ENCODE peak calls at places on chromosomes 1 and 21, in eight cellular contexts. I is GM23338, G is heart right ventricle, E is right cardiac atrium, N is heart left ventricle, C is HAP-1, X is pancreas, F is transverse colon. M is an unnamed sample. For H3K4me1, the result is how much of the 10 kb centered on the place peaks cover.

GRCh38 chr1:39688706-39689105 is 2.5 kb downstream of the HPCAL4 start:
- DNase-seq in I (no peak), G (no peak), E (no peak), N (no peak), C (no peak), X (no peak), F (no peak), M (no peak)

GRCh38 chr1:57655161-57655560 is 231.3 kb upstream of the DAB1 start:
- DNase-seq in I (no peak), G (no peak), E (no peak), N (no peak), C (no peak), X (no peak), F (no peak), M (no peak)

GRCh38 chr1:108663074-108663473 is 2.2 kb upstream of the HENMT1 start:
- DNase-seq in I (no peak), G (no peak), E (no peak), N (no peak), C (no peak), X (no peak), F (no peak), M (no peak)

GRCh38 chr1:180343931-180344406 is 113.9 kb downstream of the LHX4 start:
- DNase-seq in I (no peak), G (no peak), E (peak), N (no peak), C (no peak), X (no peak), F (peak), M (no peak)

GRCh38 chr21:35995522-35996088 is 64.7 kb downstream of the SETD4 start:
- DNase-seq in I (no peak), G (no peak), E (no peak), N (no peak), C (no peak), X (no peak), F (no peak), M (no peak)

GRCh38 chr1:82392513-82392912 is 591.8 kb downstream of the ADGRL2 start:
- DNase-seq in I (no peak), G (no peak), E (no peak), N (no peak), C (no peak), X (no peak), F (no peak), M (no peak)

GRCh38 chr1:40291293-40291692 is 25.8 kb downstream of the COL9A2 start:
- DNase-seq in I (no peak), G (no peak), E (no peak), N (no peak), C (no peak), X (no peak), F (no peak), M (no peak)

GRCh38 chr1:94025383-94026340 is 95.3 kb downstream of the ABCA4 start:
- DNase-seq in I (peak), G (peak), E (no peak), N (no peak), C (peak), X (no peak), F (no peak), M (no peak)

GRCh38 chr1:201542166-201543045 is 3.5 kb downstream of the NAV1 start:
- DNase-seq in I (no peak), G (no peak), E (no peak), N (no peak), C (no peak), X (no peak), F (no peak), M (no peak)

GRCh38 chr1:19630720-19631119 is 13.4 kb upstream of the NBL1 start:
- DNase-seq in I (no peak), G (no peak), E (no peak), N (no peak), C (no peak), X (no peak), F (no peak), M (no peak)

GRCh38 chr1:30966690-30967369 is 58.3 kb upstream of the SDC3 start:
- DNase-seq in I (no peak), G (no peak), E (no peak), N (no peak), C (no peak), X (no peak), F (no peak), M (no peak)

GRCh38 chr21:15679630-15680029 is 50.2 kb upstream of the USP25 start:
- DNase-seq in I (peak), G (no peak), E (no peak), N (no peak), C (no peak), X (no peak), F (no peak), M (no peak)

GRCh38 chr1:29893036-29893723 is 656.9 kb downstream of the PTPRU start:
- DNase-seq in I (peak), G (no peak), E (no peak), N (no peak), C (no peak), X (no peak), F (no peak), M (no peak)

GRCh38 chr1:241749041-241749798 is 97.1 kb downstream of the WDR64 start:
- DNase-seq in I (no peak), G (no peak), E (no peak), N (no peak), C (no peak), X (no peak), F (no peak), M (no peak)

GRCh38 chr1:87226341-87226760 is 102.3 kb upstream of the LMO4 start:
- DNase-seq in I (peak), G (peak), E (peak), N (peak), C (no peak), X (peak), F (peak), M (peak)

GRCh38 chr1:71490432-71490831 is 409.6 kb upstream of the ZRANB2 start:
- DNase-seq in I (no peak), G (no peak), E (no peak), N (no peak), C (no peak), X (no peak), F (no peak), M (no peak)

GRCh38 chr21:33940846-33941245 is 25.2 kb upstream of the ATP5PO start:
- DNase-seq in I (no peak), G (no peak), E (no peak), N (no peak), C (no peak), X (no peak), F (no peak), M (no peak)

GRCh38 chr21:31872452-31873274 is at the start of gene HUNK:
- DNase-seq in I (peak), G (no peak), E (peak), N (peak), C (peak), X (peak), F (peak), M (no peak)

GRCh38 chr1:243742814-243743213 is 107.2 kb downstream of the AKT3 start:
- DNase-seq in I (no peak), G (no peak), E (no peak), N (no peak), C (no peak), X (no peak), F (no peak), M (no peak)

GRCh38 chr1:10696977-10697376 is 99.5 kb downstream of the CASZ1 start:
- DNase-seq in I (no peak), G (no peak), E (no peak), N (no peak), C (no peak), X (no peak), F (no peak), M (no peak)

GRCh38 chr21:31901342-31901741 is 28.5 kb downstream of the HUNK start:
- DNase-seq in I (no peak), G (no peak), E (no peak), N (no peak), C (no peak), X (peak), F (no peak), M (no peak)

GRCh38 chr1:119040906-119041305 is 52.8 kb upstream of the TBX15 start:
- DNase-seq in I (no peak), G (no peak), E (peak), N (no peak), C (no peak), X (no peak), F (peak), M (no peak)

GRCh38 chr1:16241116-16241763 is 4.3 kb upstream of the CPLANE2 start:
- DNase-seq in I (peak), G (no peak), E (no peak), N (no peak), C (no peak), X (no peak), F (peak), M (no peak)

GRCh38 chr1:15344800-15345710 is 64.6 kb upstream of the EFHD2 start:
- DNase-seq in I (no peak), G (no peak), E (no peak), N (no peak), C (no peak), X (no peak), F (no peak), M (no peak)

GRCh38 chr1:6625579-6626149 is 996 bp downstream of the THAP3 start:
- DNase-seq in I (no peak), G (no peak), E (no peak), N (peak), C (no peak), X (no peak), F (peak), M (no peak)

GRCh38 chr1:40838980-40839942 is 22.9 kb downstream of the CITED4 start:
- DNase-seq in I (no peak), G (no peak), E (no peak), N (no peak), C (no peak), X (peak), F (no peak), M (no peak)

GRCh38 chr1:21569820-21570527 is 60.8 kb downstream of the ALPL start:
- DNase-seq in I (no peak), G (no peak), E (no peak), N (no peak), C (no peak), X (no peak), F (no peak), M (no peak)

DNA sequence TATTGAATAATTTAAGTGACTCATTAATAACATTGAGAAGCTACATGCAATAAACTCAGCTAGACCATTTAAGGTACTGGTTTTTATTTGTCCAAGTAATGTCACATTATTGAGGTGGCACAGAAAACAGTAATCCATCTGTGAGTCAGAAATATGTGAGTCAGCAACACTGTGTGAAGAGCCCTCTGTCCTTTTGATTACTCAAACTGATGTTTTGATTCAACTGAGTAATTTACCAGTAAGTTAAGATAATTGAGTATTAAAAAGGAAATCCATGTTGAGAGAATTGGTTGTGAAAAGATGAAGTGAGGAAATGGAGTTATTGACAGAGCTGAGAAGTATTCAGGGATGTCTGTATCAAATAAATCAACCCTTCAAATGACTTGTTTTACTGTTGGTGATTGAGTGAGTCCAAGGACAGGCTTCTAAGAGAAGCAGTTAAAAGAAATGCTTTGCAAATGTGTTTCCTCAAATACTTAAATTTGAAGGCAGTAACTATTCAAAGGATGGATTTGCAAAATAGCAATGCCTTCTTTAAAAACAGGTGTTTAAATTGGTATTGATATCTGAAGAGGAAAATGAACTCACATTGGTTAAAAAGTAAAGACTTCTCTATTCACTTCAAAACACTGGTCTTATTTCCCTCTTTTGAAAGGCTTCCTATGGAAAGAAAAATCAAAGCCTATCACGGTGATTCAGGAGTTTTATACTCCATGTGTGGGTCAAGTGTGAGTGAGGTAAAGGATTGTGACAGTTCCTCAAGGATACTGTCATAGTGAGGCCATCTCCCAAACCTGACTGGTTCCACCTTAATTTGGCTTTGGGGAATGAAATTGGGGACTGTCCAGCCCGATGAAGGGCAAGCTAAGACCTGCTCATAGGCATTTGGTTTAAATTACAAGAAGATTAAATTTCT is 302.5 kb upstream of the SGIP1 start:
- DNase-seq in I (no peak), G (no peak), E (no peak), N (no peak), C (no peak), X (no peak), F (no peak), M (no peak)
- H3K4me1 ChIP-seq in I (under half), G (under half), E (under half), N (under half), C (under half), X (under half), F (under half), M (under half)

GRCh38 chr1:12617901-12618660 is at the start of gene DHRS3:
- DNase-seq in I (peak), G (peak), E (peak), N (peak), C (peak), X (peak), F (peak), M (no peak)

GRCh38 chr1:12620142-12620865 is 2.3 kb upstream of the DHRS3 start:
- DNase-seq in I (no peak), G (no peak), E (no peak), N (no peak), C (no peak), X (no peak), F (no peak), M (no peak)

GRCh38 chr1:12618661-12619395 is 818 bp upstream of the DHRS3 start:
- DNase-seq in I (peak), G (peak), E (peak), N (peak), C (peak), X (peak), F (peak), M (no peak)

GRCh38 chr1:12620931-12621330 is 2.9 kb upstream of the DHRS3 start:
- DNase-seq in I (no peak), G (no peak), E (no peak), N (no peak), C (no peak), X (no peak), F (no peak), M (no peak)

DNA sequence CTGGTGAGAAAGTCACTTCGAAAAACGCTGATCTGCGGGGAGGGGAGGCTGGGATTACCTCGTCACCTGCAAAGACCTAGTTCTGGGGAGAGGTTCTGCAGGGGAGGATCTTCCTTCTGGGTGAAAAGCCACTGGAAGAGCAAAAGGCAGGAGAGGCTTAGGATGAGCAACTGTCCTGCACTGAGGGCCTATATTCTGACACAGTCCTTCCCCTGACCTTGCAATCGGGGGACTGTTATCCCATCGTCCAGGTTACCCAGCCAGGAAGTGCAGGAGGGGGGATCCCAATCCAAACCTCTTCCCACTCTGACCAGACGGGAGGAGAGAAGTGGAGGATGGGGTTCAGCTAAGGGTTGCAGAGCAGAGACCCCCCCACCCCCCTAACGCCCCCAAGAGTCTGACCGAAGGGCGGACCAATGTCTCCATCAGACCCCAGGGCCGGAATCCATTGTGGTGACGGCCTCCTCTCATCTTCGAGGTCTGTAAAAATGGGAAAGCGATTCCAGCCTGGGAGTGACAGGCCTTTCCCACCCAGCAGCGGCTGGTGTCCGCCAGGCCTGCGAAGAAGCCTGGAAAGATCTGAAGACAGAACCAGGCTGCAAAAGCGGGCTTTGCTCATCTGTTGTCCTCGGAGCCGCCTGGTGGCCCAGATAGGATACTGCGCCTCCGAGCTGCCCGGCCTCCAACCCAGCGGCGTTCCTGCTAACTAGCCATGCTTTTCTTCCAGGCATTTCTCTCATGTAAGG is 1.6 kb upstream of the DHRS3 start:
- DNase-seq in I (peak), G (peak), E (peak), N (peak), C (peak), X (peak), F (peak), M (no peak)
- H3K4me1 ChIP-seq in I (under half), G (half or more), E (under half), N (half or more), C (under half), X (under half), F (under half), M (under half)

GRCh38 chr1:160581970-160582369 is 2.7 kb upstream of the CD84 start:
- DNase-seq in I (no peak), G (no peak), E (no peak), N (no peak), C (no peak), X (no peak), F (no peak), M (no peak)
- H3K4me1 ChIP-seq in I (under half), G (under half), E (under half), N (under half), C (under half), X (under half), F (under half), M (under half)

DNA sequence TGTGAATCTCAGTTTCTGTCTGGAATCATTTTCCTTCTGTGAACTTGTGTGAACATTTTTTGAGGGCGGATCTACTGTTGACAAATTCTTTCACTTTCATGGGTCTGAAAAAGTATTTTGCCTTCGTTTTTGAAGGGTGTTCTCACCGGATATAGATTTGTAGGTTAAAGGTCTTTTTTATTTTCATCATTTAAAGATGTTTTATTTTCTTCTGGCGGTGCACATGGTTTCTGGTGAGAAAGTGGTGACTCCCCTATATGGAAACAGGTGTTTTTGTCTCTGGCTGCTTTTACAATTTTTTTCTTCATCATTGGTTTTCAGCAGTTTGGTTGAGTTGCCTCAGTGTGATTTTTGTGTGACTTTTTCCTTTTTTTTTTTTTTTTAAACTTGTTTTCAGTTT is 94.9 kb downstream of the DYRK1A start:
- DNase-seq in I (no peak), G (no peak), E (no peak), N (no peak), C (no peak), X (no peak), F (no peak), M (no peak)
- H3K4me1 ChIP-seq in I (half or more), G (half or more), E (under half), N (half or more), C (under half), X (under half), F (under half), M (under half)

DNA sequence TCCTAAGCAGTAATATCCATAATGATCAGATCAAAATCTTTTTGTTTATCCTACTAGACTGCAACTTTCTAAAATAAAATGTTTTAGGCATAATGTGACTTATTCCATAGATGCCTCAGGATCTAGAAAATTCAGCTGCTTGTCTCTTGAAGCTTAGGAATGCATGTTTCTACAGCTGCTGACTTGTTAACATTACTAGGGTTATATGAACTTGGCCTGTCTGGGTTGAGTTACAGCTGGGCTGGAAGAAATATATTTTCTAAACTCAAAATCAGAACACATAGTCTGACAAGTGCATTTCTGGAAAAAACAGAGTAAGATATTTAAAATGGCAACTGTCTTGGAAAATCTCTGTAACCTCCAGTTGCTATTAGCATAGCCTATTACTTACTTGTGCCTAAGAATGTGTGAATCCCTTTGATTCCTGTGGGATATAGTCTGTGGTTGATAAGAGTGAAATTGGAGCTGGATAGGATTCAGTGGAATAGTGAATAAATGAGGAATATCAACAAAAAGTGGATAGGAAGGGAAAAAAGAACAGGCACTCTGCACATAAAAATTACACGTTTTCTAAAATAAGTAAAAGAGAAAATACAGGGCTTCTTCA is 61.2 kb downstream of the RGS4 start:
- DNase-seq in I (no peak), G (no peak), E (no peak), N (no peak), C (no peak), X (no peak), F (no peak), M (no peak)
- H3K4me1 ChIP-seq in I (under half), G (under half), E (under half), N (under half), C (under half), X (under half), F (under half), M (under half)

DNA sequence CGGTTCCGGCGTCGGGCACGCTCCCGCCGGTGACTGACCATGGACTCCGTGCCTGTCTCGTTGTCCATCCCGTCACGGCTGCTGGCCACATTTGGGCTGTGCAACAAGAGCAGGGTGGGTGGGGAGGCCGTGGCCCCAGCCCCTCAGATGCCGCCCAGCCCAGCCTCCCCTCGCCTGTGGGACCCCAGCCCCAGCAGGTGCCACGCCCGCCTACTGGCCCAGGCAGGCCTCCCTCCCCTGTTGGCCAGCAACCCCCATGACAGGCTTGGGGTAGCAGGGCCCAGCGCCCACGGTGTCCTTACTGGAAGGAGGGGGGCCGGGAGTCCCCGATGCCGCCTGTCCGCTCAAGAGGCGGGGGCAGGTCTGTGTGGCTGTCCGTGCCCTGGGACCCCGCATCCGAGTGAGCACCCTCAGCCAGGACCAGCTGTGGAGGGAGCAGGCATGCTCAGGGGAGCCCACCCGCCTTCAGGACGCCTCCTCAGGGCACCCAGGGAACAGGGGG is 7.1 kb downstream of the DVL1 start:
- DNase-seq in I (no peak), G (no peak), E (no peak), N (no peak), C (no peak), X (no peak), F (no peak), M (no peak)
- H3K4me1 ChIP-seq in I (under half), G (under half), E (under half), N (under half), C (under half), X (under half), F (under half), M (under half)

GRCh38 chr1:226663327-226663704 is 75.8 kb downstream of the ITPKB start:
- DNase-seq in I (no peak), G (no peak), E (no peak), N (no peak), C (no peak), X (no peak), F (no peak), M (no peak)
- H3K4me1 ChIP-seq in I (under half), G (under half), E (half or more), N (under half), C (under half), X (half or more), F (under half), M (under half)

M was measured in iPS DF 6.9.